ENCODE peak calls at places on chromosomes 5 and 9, in four cellular contexts. One of them, this sample, is unnamed.

GRCh38 chr5:127988149-127988755 is 95.3 kb upstream of the SLC12A2 start:
- DNase-seq in PC-3: peak; percentile 97
- DNase-seq in stromal cell of bone marrow: peak; percentile 25
- DNase-seq in stimulated activated CD4-positive, alpha-beta T cell treated with anti-CD3 and anti-CD28 coated beads, Interleukin-4, amount 100 ng/mL, for 4 hours: no peak
- DNase-seq in this sample: no peak

GRCh38 chr9:6214903-6215302 is 704 bp upstream of the IL33 start:
- DNase-seq in PC-3: no peak
- DNase-seq in stromal cell of bone marrow: no peak
- DNase-seq in stimulated activated CD4-positive, alpha-beta T cell treated with anti-CD3 and anti-CD28 coated beads, Interleukin-4, amount 100 ng/mL, for 4 hours: no peak
- DNase-seq in this sample: no peak

GRCh38 chr5:168468836-168469235 is 17.4 kb upstream of the RARS1 start:
- DNase-seq in PC-3: no peak
- DNase-seq in stromal cell of bone marrow: peak; percentile 51
- DNase-seq in stimulated activated CD4-positive, alpha-beta T cell treated with anti-CD3 and anti-CD28 coated beads, Interleukin-4, amount 100 ng/mL, for 4 hours: no peak
- DNase-seq in this sample: no peak

GRCh38 chr5:93425102-93425501 is 155.9 kb downstream of the NR2F1-AS1 start:
- DNase-seq in PC-3: no peak
- DNase-seq in stromal cell of bone marrow: no peak
- DNase-seq in stimulated activated CD4-positive, alpha-beta T cell treated with anti-CD3 and anti-CD28 coated beads, Interleukin-4, amount 100 ng/mL, for 4 hours: no peak
- DNase-seq in this sample: no peak

GRCh38 chr5:33582417-33582816 is 141.7 kb downstream of the TARS1 start:
- DNase-seq in PC-3: no peak
- DNase-seq in stromal cell of bone marrow: no peak
- DNase-seq in stimulated activated CD4-positive, alpha-beta T cell treated with anti-CD3 and anti-CD28 coated beads, Interleukin-4, amount 100 ng/mL, for 4 hours: no peak
- DNase-seq in this sample: no peak

GRCh38 chr5:78644741-78645300 is 3.8 kb downstream of the LHFPL2 start:
- DNase-seq in PC-3: no peak
- DNase-seq in stromal cell of bone marrow: no peak
- DNase-seq in stimulated activated CD4-positive, alpha-beta T cell treated with anti-CD3 and anti-CD28 coated beads, Interleukin-4, amount 100 ng/mL, for 4 hours: no peak
- DNase-seq in this sample: no peak

GRCh38 chr5:109767997-109768396 is 78.3 kb downstream of the MAN2A1 start:
- DNase-seq in PC-3: no peak
- DNase-seq in stromal cell of bone marrow: no peak
- DNase-seq in stimulated activated CD4-positive, alpha-beta T cell treated with anti-CD3 and anti-CD28 coated beads, Interleukin-4, amount 100 ng/mL, for 4 hours: no peak
- DNase-seq in this sample: no peak

GRCh38 chr5:9361835-9362234 is 184.0 kb downstream of the SEMA5A start:
- DNase-seq in PC-3: peak; percentile 97
- DNase-seq in stromal cell of bone marrow: peak; percentile 41
- DNase-seq in stimulated activated CD4-positive, alpha-beta T cell treated with anti-CD3 and anti-CD28 coated beads, Interleukin-4, amount 100 ng/mL, for 4 hours: peak; percentile 1
- DNase-seq in this sample: no peak

GRCh38 chr5:14321936-14322335 is 178.8 kb downstream of the TRIO start:
- DNase-seq in PC-3: no peak
- DNase-seq in stromal cell of bone marrow: no peak
- DNase-seq in stimulated activated CD4-positive, alpha-beta T cell treated with anti-CD3 and anti-CD28 coated beads, Interleukin-4, amount 100 ng/mL, for 4 hours: no peak
- DNase-seq in this sample: no peak

GRCh38 chr9:841371-842209 is at the start of gene DMRT1:
- DNase-seq in PC-3: no peak
- DNase-seq in stromal cell of bone marrow: no peak
- DNase-seq in stimulated activated CD4-positive, alpha-beta T cell treated with anti-CD3 and anti-CD28 coated beads, Interleukin-4, amount 100 ng/mL, for 4 hours: no peak
- DNase-seq in this sample: no peak

GRCh38 chr5:61624966-61625681 is 293.1 kb downstream of the ZSWIM6 start:
- DNase-seq in PC-3: no peak
- DNase-seq in stromal cell of bone marrow: no peak
- DNase-seq in stimulated activated CD4-positive, alpha-beta T cell treated with anti-CD3 and anti-CD28 coated beads, Interleukin-4, amount 100 ng/mL, for 4 hours: no peak
- DNase-seq in this sample: no peak